ENCODE peak calls at places on chromosomes 7 and 10, in seven cellular contexts. One of them, this sample, is unnamed.

GRCh38 chr10:78416031-78416800 is 382.6 kb downstream of the RPS24 start:
- DNase-seq in dorsolateral prefrontal cortex: no peak
- DNase-seq in lung: no peak
- DNase-seq in fibroblast of pulmonary artery: peak
- DNase-seq in NCI-H1092: no peak
- DNase-seq in Right ventricle myocardium superior: no peak
- DNase-seq in BJ: peak
- DNase-seq in this sample: peak

GRCh38 chr10:70812814-70813213 is 2.9 kb upstream of the SGPL1 start:
- DNase-seq in dorsolateral prefrontal cortex: no peak
- DNase-seq in lung: no peak
- DNase-seq in fibroblast of pulmonary artery: no peak
- DNase-seq in NCI-H1092: no peak
- DNase-seq in Right ventricle myocardium superior: no peak
- DNase-seq in BJ: no peak
- DNase-seq in this sample: no peak

GRCh38 chr10:4944751-4945280 is 18.4 kb upstream of the AKR1C1 start:
- DNase-seq in dorsolateral prefrontal cortex: no peak
- DNase-seq in lung: no peak
- DNase-seq in fibroblast of pulmonary artery: no peak
- DNase-seq in NCI-H1092: no peak
- DNase-seq in Right ventricle myocardium superior: no peak
- DNase-seq in BJ: no peak
- DNase-seq in this sample: no peak

GRCh38 chr10:34454590-34455289 is 360.4 kb downstream of the PARD3 start:
- DNase-seq in dorsolateral prefrontal cortex: no peak
- DNase-seq in lung: no peak
- DNase-seq in fibroblast of pulmonary artery: peak
- DNase-seq in NCI-H1092: no peak
- DNase-seq in Right ventricle myocardium superior: no peak
- DNase-seq in BJ: no peak
- DNase-seq in this sample: no peak

GRCh38 chr7:92955081-92955480 is 118.7 kb upstream of the CDK6 start:
- DNase-seq in dorsolateral prefrontal cortex: no peak
- DNase-seq in lung: no peak
- DNase-seq in fibroblast of pulmonary artery: no peak
- DNase-seq in NCI-H1092: no peak
- DNase-seq in Right ventricle myocardium superior: no peak
- DNase-seq in BJ: no peak
- DNase-seq in this sample: no peak

GRCh38 chr10:52261362-52261761 is 52.7 kb upstream of the DKK1 start:
- DNase-seq in dorsolateral prefrontal cortex: no peak
- DNase-seq in lung: no peak
- DNase-seq in fibroblast of pulmonary artery: no peak
- DNase-seq in NCI-H1092: no peak
- DNase-seq in Right ventricle myocardium superior: no peak
- DNase-seq in BJ: no peak
- DNase-seq in this sample: no peak

GRCh38 chr7:27172823-27173411 is 1.2 kb downstream of the HOXA10 start:
- DNase-seq in dorsolateral prefrontal cortex: no peak
- DNase-seq in lung: no peak
- DNase-seq in fibroblast of pulmonary artery: no peak
- DNase-seq in NCI-H1092: peak
- DNase-seq in Right ventricle myocardium superior: no peak
- DNase-seq in BJ: peak
- DNase-seq in this sample: no peak

GRCh38 chr7:43869898-43870240 is 552 bp upstream of the MRPS24 start:
- DNase-seq in dorsolateral prefrontal cortex: no peak
- DNase-seq in lung: no peak
- DNase-seq in fibroblast of pulmonary artery: peak
- DNase-seq in NCI-H1092: no peak
- DNase-seq in Right ventricle myocardium superior: no peak
- DNase-seq in BJ: peak
- DNase-seq in this sample: peak

GRCh38 chr7:129776397-129776792 is 164.9 kb downstream of the NRF1 start:
- DNase-seq in dorsolateral prefrontal cortex: no peak
- DNase-seq in lung: no peak
- DNase-seq in fibroblast of pulmonary artery: no peak
- DNase-seq in NCI-H1092: no peak
- DNase-seq in Right ventricle myocardium superior: no peak
- DNase-seq in BJ: no peak
- DNase-seq in this sample: no peak

GRCh38 chr10:72001026-72001380 is 36.8 kb downstream of the CHST3 start:
- DNase-seq in dorsolateral prefrontal cortex: no peak
- DNase-seq in lung: no peak
- DNase-seq in fibroblast of pulmonary artery: no peak
- DNase-seq in NCI-H1092: no peak
- DNase-seq in Right ventricle myocardium superior: peak
- DNase-seq in BJ: no peak
- DNase-seq in this sample: no peak

GRCh38 chr10:114561008-114561523 is 97.0 kb downstream of the ABLIM1 start:
- DNase-seq in dorsolateral prefrontal cortex: no peak
- DNase-seq in lung: no peak
- DNase-seq in fibroblast of pulmonary artery: no peak
- DNase-seq in NCI-H1092: no peak
- DNase-seq in Right ventricle myocardium superior: no peak
- DNase-seq in BJ: no peak
- DNase-seq in this sample: no peak

GRCh38 chr10:70000262-70000661 is 52.4 kb upstream of the MACROH2A2 start:
- DNase-seq in dorsolateral prefrontal cortex: no peak
- DNase-seq in lung: no peak
- DNase-seq in fibroblast of pulmonary artery: no peak
- DNase-seq in NCI-H1092: no peak
- DNase-seq in Right ventricle myocardium superior: no peak
- DNase-seq in BJ: no peak
- DNase-seq in this sample: no peak

GRCh38 chr10:110916554-110917346 is 2.2 kb downstream of the BBIP1 start:
- DNase-seq in dorsolateral prefrontal cortex: no peak
- DNase-seq in lung: no peak
- DNase-seq in fibroblast of pulmonary artery: peak
- DNase-seq in NCI-H1092: no peak
- DNase-seq in Right ventricle myocardium superior: no peak
- DNase-seq in BJ: peak
- DNase-seq in this sample: peak

GRCh38 chr7:98174334-98175259 is 36.6 kb upstream of the BHLHA15 start:
- DNase-seq in dorsolateral prefrontal cortex: no peak
- DNase-seq in lung: peak
- DNase-seq in fibroblast of pulmonary artery: no peak
- DNase-seq in NCI-H1092: no peak
- DNase-seq in Right ventricle myocardium superior: peak
- DNase-seq in BJ: no peak
- DNase-seq in this sample: no peak

GRCh38 chr10:11104772-11105675 is 87.4 kb downstream of the CELF2 start:
- DNase-seq in dorsolateral prefrontal cortex: no peak
- DNase-seq in lung: no peak
- DNase-seq in fibroblast of pulmonary artery: no peak
- DNase-seq in NCI-H1092: no peak
- DNase-seq in Right ventricle myocardium superior: no peak
- DNase-seq in BJ: no peak
- DNase-seq in this sample: no peak

GRCh38 chr7:895451-896052 is 19.2 kb downstream of the GET4 start:
- DNase-seq in dorsolateral prefrontal cortex: no peak
- DNase-seq in lung: no peak
- DNase-seq in fibroblast of pulmonary artery: no peak
- DNase-seq in NCI-H1092: no peak
- DNase-seq in Right ventricle myocardium superior: no peak
- DNase-seq in BJ: no peak
- DNase-seq in this sample: no peak

GRCh38 chr7:130008941-130009847 is 42.0 kb downstream of the ZC3HC1 start:
- DNase-seq in dorsolateral prefrontal cortex: no peak
- DNase-seq in lung: peak
- DNase-seq in fibroblast of pulmonary artery: peak
- DNase-seq in NCI-H1092: peak
- DNase-seq in Right ventricle myocardium superior: no peak
- DNase-seq in BJ: no peak
- DNase-seq in this sample: no peak

GRCh38 chr7:139798892-139799291 is 21.1 kb upstream of the HIPK2 start:
- DNase-seq in dorsolateral prefrontal cortex: no peak
- DNase-seq in lung: no peak
- DNase-seq in fibroblast of pulmonary artery: no peak
- DNase-seq in NCI-H1092: no peak
- DNase-seq in Right ventricle myocardium superior: no peak
- DNase-seq in BJ: no peak
- DNase-seq in this sample: no peak

GRCh38 chr10:94225589-94225988 is 137.2 kb downstream of the NOC3L start:
- DNase-seq in dorsolateral prefrontal cortex: no peak
- DNase-seq in lung: no peak
- DNase-seq in fibroblast of pulmonary artery: no peak
- DNase-seq in NCI-H1092: no peak
- DNase-seq in Right ventricle myocardium superior: no peak
- DNase-seq in BJ: no peak
- DNase-seq in this sample: no peak